ENCODE peak calls at places on chromosomes 11 and 22, in four cellular contexts. G is WTC11, U is K562, Z is SK-N-SH. Y is an unnamed sample.

GRCh38 chr11:44943696-44944095 is 7.0 kb downstream of the TP53I11 start:
- DNase-seq in U (no peak), G (no peak), Z (no peak), Y (no peak)

GRCh38 chr22:44583076-44583760 is 85.2 kb upstream of the RTL6 start:
- DNase-seq in G (no peak), U (no peak), Z (no peak), Y (no peak)

GRCh38 chr11:46850829-46851380 is 4.8 kb upstream of the CKAP5 start:
- DNase-seq in G (peak), Z (no peak), U (no peak), Y (no peak)

GRCh38 chr11:15707971-15708370 is 593.2 kb downstream of the INSC start:
- DNase-seq in Z (peak), U (no peak), G (peak), Y (no peak)

GRCh38 chr11:16982256-16982671 is 31.9 kb downstream of the PLEKHA7 start:
- DNase-seq in Z (no peak), U (no peak), G (no peak), Y (peak)

GRCh38 chr11:69670158-69670845 is 4.9 kb downstream of the LTO1 start:
- DNase-seq in Z (peak), U (peak), G (peak), Y (peak)

GRCh38 chr22:26669060-26669481 is 11.7 kb downstream of the MIAT start:
- DNase-seq in U (no peak), Z (peak), G (peak), Y (peak)

GRCh38 chr11:109363682-109364081 is 58.3 kb upstream of the C11orf87 start:
- DNase-seq in U (no peak), Z (no peak), G (no peak), Y (no peak)

GRCh38 chr11:41508121-41508520 is 48.7 kb upstream of the LRRC4C start:
- DNase-seq in U (no peak), G (no peak), Z (no peak), Y (no peak)

GRCh38 chr11:60900673-60901404 is 5.5 kb downstream of the PRPF19 start:
- DNase-seq in G (no peak), U (no peak), Z (no peak), Y (no peak)

GRCh38 chr22:24054356-24054755 is 43.3 kb downstream of the CABIN1 start:
- DNase-seq in U (no peak), Z (no peak), G (no peak), Y (no peak)

GRCh38 chr11:77473001-77473800 is 693 bp downstream of the PAK1 start:
- DNase-seq in U (no peak), G (peak), Z (peak), Y (no peak)

GRCh38 chr22:48147831-48148230 is 1385.4 kb downstream of the TBC1D22A start:
- DNase-seq in Z (no peak), G (no peak), U (no peak), Y (no peak)

GRCh38 chr22:48147404-48147803 is 1385.0 kb downstream of the TBC1D22A start:
- DNase-seq in G (peak), Z (no peak), U (no peak), Y (no peak)

GRCh38 chr22:48144318-48144717 is 1381.9 kb downstream of the TBC1D22A start:
- DNase-seq in U (no peak), Z (no peak), G (no peak), Y (no peak)

GRCh38 chr22:48145738-48146137 is 1383.3 kb downstream of the TBC1D22A start:
- DNase-seq in Z (no peak), U (no peak), G (no peak), Y (no peak)

DNA sequence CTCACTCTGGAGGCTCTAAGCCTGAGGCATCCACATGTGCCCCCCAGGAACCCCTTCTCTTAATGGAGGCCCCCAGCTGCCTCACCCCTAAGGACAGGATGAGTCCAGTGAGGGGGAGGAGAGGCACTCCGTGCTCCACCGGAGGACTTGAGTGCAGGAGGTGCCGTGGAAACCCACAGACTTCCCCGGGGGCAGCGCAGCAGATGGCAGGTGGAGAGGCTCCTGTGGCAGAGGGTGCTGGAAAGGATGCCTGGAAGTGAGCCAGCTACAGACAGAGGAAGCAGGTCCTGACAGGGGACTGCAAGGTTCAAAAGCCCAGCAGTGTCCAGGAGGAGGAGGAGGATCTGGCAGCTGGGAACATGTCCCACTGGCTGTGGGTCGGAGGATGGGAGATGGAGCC is 1384.0 kb downstream of the TBC1D22A start:
- DNase-seq in U (no peak), Z (no peak), G (no peak), Y (no peak)
- TF ChIP-seq FOXJ3 in U (no peak), Z (no peak), G (no peak), Y (no peak)

DNA sequence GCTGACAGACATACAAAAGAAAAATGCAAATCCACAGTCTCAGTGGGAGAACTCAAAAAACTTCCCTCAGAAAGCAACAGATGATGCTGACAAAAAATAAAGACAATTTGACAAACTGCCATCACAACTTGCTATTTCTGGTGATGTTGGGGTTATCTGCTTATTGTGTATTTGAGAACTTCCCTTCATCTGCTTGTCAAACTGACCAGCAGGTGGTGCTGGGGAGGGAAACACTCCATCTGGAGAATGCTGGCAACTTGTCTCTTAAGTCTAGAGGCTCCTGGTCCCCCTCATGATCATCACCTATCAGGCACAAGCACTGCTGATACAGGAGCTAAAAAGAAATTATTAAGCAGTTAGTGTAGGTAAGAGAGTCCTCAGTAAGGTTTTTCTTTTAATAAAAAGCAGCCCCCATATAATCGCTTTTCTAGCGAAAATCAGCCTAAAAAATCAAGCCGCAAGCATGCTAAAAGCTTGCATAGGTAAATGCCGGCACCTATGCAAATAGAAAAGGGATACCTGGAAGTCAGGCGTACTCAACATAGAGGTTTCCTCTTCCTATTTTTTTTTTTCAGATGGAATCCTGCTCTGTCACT is 9.8 kb upstream of the FAM111B start:
- DNase-seq in G (peak), U (peak), Z (peak), Y (peak)
- TF ChIP-seq FOXJ3 in G (no peak), U (no peak), Z (no peak), Y (no peak)

DNA sequence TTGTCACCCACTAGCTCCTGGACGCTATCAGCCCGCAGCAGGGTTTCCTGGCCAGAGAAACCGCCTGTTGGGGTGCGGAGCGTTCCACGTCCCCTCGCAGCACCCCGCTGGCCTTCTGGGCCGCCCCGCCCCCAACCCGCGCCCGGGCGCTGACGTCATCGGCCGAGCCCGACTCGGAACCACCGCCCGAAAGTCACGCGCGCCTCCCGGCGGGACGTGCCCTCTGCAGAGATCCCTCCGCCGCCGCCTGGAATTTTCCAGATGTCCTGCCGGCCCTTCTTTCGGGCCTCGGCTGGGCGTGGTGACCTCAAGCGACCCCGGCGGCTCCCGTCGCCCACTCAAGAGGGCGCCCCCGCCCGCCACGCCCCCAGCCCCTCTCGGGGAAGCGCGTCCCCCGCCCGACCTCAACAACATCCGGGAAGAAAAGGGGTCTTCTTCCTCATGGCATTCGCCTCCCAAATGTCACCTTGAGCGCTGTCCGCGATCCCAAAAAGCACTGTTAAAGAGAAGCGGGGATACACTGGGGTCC is 430 bp upstream of the NEAT1 start:
- DNase-seq in Z (peak), G (peak), U (peak), Y (peak)
- TF ChIP-seq FOXJ3 in Z (peak), G (no peak), U (no peak), Y (no peak)

GRCh38 chr11:113519989-113520613 is 44.9 kb upstream of the DRD2 start:
- DNase-seq in Z (no peak), U (no peak), G (no peak), Y (no peak)
- TF ChIP-seq FOXJ3 in Z (no peak), U (no peak), G (no peak), Y (no peak)

DNA sequence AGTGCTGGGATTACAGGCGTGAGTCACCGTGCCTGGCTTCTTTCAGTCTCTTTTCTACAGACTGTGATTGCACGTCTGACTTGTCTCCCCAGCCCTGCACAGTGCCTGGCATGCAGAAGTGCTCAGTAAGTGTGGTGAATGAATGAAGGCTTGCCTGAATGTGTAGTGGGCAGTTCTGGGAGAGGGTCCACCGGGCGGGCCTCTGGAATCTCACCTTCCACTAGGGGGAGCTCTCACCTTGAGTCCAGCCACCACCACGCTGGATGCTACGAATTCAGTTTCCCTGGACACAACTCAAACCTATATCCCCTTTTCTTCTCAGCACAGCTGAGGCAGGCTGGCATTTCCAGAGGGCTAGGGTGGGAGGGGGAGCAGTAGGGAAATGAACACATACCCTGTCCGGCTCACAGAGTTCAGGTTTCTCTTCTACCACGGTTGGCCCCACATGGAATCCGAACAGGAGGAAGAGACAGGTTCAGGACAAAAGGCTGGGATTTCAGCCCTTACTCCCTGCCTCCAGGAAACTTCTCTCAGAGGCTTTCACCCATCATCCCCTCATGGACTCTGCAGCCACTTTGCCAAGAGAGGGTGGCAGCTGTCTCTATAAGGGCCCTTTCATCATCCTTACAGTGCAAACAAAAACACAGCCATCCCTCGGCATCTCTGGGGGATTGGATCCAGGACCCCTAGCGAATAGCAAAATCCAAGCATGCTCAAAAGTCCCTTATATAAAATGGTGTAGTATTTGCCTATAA is 86.8 kb downstream of the NECTIN1 start:
- DNase-seq in G (no peak), Z (peak), U (peak), Y (peak)
- TF ChIP-seq FOXJ3 in G (no peak), Z (no peak), U (no peak), Y (no peak)

GRCh38 chr11:7965386-7965785 is at the start of gene NLRP10:
- DNase-seq in Z (no peak), U (no peak), G (no peak), Y (no peak)

GRCh38 chr11:7964261-7964660 is 986 bp downstream of the NLRP10 start:
- DNase-seq in G (no peak), Z (no peak), U (no peak), Y (no peak)

GRCh38 chr11:7967826-7968225 is 2.6 kb upstream of the NLRP10 start:
- DNase-seq in U (no peak), G (no peak), Z (no peak), Y (no peak)

GRCh38 chr11:7967097-7967496 is 1.9 kb upstream of the NLRP10 start:
- DNase-seq in Z (no peak), G (no peak), U (no peak), Y (no peak)

GRCh38 chr11:7964873-7965272 is 374 bp downstream of the NLRP10 start:
- DNase-seq in Z (no peak), U (no peak), G (no peak), Y (no peak)
- TF ChIP-seq FOXJ3 in Z (no peak), U (no peak), G (no peak), Y (no peak)

GRCh38 chr11:78926633-78927347 is 352.1 kb upstream of the NARS2 start:
- DNase-seq in G (no peak), Z (peak), U (no peak), Y (no peak)
- TF ChIP-seq FOXJ3 in G (no peak), Z (peak), U (no peak), Y (no peak)

DNA sequence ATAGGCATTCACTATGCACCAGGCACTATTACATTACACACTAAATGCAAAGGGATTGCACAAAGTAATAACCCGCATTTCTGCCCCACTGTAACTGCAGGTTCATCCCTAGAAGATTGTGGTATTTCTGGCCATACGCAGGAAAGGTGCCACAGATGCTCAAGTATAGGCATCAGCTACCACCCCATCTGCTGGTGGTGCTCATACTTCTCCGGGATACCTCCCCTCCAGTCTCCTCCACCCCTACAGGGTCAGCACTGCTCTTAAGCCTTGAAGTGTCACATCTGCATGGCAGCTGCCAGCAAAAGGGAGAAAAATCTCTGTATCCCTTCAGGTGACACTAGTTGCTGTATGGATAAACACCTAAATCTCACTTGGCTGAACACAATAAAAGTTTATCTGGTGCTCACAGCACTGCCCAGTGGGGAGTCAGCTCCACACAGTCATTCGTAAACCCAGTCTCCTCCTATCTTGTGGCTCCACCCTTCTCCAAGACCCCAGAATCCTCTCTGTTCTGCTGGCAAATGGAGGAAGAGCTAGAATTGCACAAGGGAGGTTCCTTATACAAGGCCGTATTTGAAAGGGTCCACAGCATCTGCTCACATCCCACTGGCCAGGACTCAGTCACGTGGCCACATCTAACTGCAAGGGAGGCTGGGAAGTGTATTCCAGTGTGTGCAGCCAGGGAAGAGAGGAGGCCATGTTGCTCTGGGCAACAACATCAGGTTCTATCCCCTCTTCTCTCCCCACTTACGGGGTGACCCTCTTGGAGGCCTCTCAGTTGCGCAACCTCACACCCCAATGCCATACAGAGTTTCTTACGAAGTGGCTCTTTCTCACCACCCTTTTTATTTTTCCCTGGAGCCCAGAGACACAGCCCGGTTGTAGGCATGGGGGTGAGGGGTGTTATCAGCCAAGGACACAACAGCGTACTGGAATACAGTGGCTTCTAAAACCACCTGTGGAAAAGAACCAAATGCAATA is 114.7 kb downstream of the BUD13 start:
- DNase-seq in U (no peak), Z (peak), G (no peak), Y (no peak)
- TF ChIP-seq FOXJ3 in U (no peak), Z (no peak), G (no peak), Y (no peak)